ENCODE peak calls at places on chromosomes 5 and 9, in six cellular contexts. One of them, this sample, is unnamed.

GRCh38 chr9:123111977-123112869 is 78.8 kb downstream of the GPR21 start:
- DNase-seq in Karpas-422: no peak
- DNase-seq in dorsolateral prefrontal cortex: no peak
- DNase-seq in GM23338: peak; percentile 60
- DNase-seq in AG09309: no peak
- DNase-seq in neural progenitor cell: peak; percentile 39
- DNase-seq in this sample: peak; percentile 16

GRCh38 chr5:96297867-96298266 is 135.2 kb downstream of the PCSK1 start:
- DNase-seq in Karpas-422: no peak
- DNase-seq in dorsolateral prefrontal cortex: no peak
- DNase-seq in GM23338: no peak
- DNase-seq in AG09309: peak; percentile 99
- DNase-seq in neural progenitor cell: no peak
- DNase-seq in this sample: peak; percentile 99

GRCh38 chr5:159899067-159900049 is 16.9 kb upstream of the ADRA1B start:
- DNase-seq in Karpas-422: no peak
- DNase-seq in dorsolateral prefrontal cortex: no peak
- DNase-seq in GM23338: no peak
- DNase-seq in AG09309: peak; percentile 62
- DNase-seq in neural progenitor cell: no peak
- DNase-seq in this sample: peak; percentile 58

GRCh38 chr5:131996210-131997025 is 15.0 kb downstream of the ACSL6 start:
- DNase-seq in Karpas-422: no peak
- DNase-seq in dorsolateral prefrontal cortex: no peak
- DNase-seq in GM23338: no peak
- DNase-seq in AG09309: no peak
- DNase-seq in neural progenitor cell: no peak
- DNase-seq in this sample: no peak

GRCh38 chr5:168372351-168372946 is 81.0 kb downstream of the WWC1 start:
- DNase-seq in Karpas-422: peak; percentile 43
- DNase-seq in dorsolateral prefrontal cortex: no peak
- DNase-seq in GM23338: no peak
- DNase-seq in AG09309: no peak
- DNase-seq in neural progenitor cell: no peak
- DNase-seq in this sample: no peak

GRCh38 chr5:150636391-150637244 is 3.8 kb upstream of the SYNPO start:
- DNase-seq in Karpas-422: no peak
- DNase-seq in dorsolateral prefrontal cortex: no peak
- DNase-seq in GM23338: no peak
- DNase-seq in AG09309: no peak
- DNase-seq in neural progenitor cell: no peak
- DNase-seq in this sample: peak; percentile 65

GRCh38 chr5:123819818-123820217 is 307.8 kb downstream of the CSNK1G3 start:
- DNase-seq in Karpas-422: no peak
- DNase-seq in dorsolateral prefrontal cortex: no peak
- DNase-seq in GM23338: no peak
- DNase-seq in AG09309: peak; percentile 39
- DNase-seq in neural progenitor cell: no peak
- DNase-seq in this sample: peak; percentile 98

GRCh38 chr5:29231153-29231552 is 1962.3 kb upstream of the CDH6 start:
- DNase-seq in Karpas-422: no peak
- DNase-seq in dorsolateral prefrontal cortex: no peak
- DNase-seq in GM23338: no peak
- DNase-seq in AG09309: no peak
- DNase-seq in neural progenitor cell: no peak
- DNase-seq in this sample: no peak

GRCh38 chr9:34552986-34553385 is 30.2 kb upstream of the ENHO start:
- DNase-seq in Karpas-422: no peak
- DNase-seq in dorsolateral prefrontal cortex: peak; percentile 17
- DNase-seq in GM23338: no peak
- DNase-seq in AG09309: no peak
- DNase-seq in neural progenitor cell: no peak
- DNase-seq in this sample: no peak

GRCh38 chr5:148186248-148187003 is 16.4 kb upstream of the SPINK6 start:
- DNase-seq in Karpas-422: no peak
- DNase-seq in dorsolateral prefrontal cortex: no peak
- DNase-seq in GM23338: no peak
- DNase-seq in AG09309: peak; percentile 81
- DNase-seq in neural progenitor cell: no peak
- DNase-seq in this sample: peak; percentile 66

GRCh38 chr5:103519550-103519949 is 43.0 kb downstream of the NUDT12 start:
- DNase-seq in Karpas-422: no peak
- DNase-seq in dorsolateral prefrontal cortex: no peak
- DNase-seq in GM23338: peak; percentile 77
- DNase-seq in AG09309: no peak
- DNase-seq in neural progenitor cell: peak; percentile 55
- DNase-seq in this sample: peak; percentile 67

GRCh38 chr9:23826120-23826629 is at the start of gene ELAVL2:
- DNase-seq in Karpas-422: no peak
- DNase-seq in dorsolateral prefrontal cortex: peak; percentile 95
- DNase-seq in GM23338: peak; percentile 100
- DNase-seq in AG09309: peak; percentile 85
- DNase-seq in neural progenitor cell: peak; percentile 99
- DNase-seq in this sample: peak; percentile 63

GRCh38 chr9:214488-215448 is at the start of gene DOCK8:
- DNase-seq in Karpas-422: peak; percentile 92
- DNase-seq in dorsolateral prefrontal cortex: no peak
- DNase-seq in GM23338: peak; percentile 87
- DNase-seq in AG09309: no peak
- DNase-seq in neural progenitor cell: peak; percentile 86
- DNase-seq in this sample: peak; percentile 26

GRCh38 chr5:154418344-154418820 is 27.4 kb upstream of the SAP30L start:
- DNase-seq in Karpas-422: no peak
- DNase-seq in dorsolateral prefrontal cortex: no peak
- DNase-seq in GM23338: peak; percentile 17
- DNase-seq in AG09309: no peak
- DNase-seq in neural progenitor cell: no peak
- DNase-seq in this sample: no peak

GRCh38 chr5:76690704-76691469 is 25.0 kb upstream of the F2R start:
- DNase-seq in Karpas-422: no peak
- DNase-seq in dorsolateral prefrontal cortex: no peak
- DNase-seq in GM23338: no peak
- DNase-seq in AG09309: no peak
- DNase-seq in neural progenitor cell: no peak
- DNase-seq in this sample: peak; percentile 81

GRCh38 chr9:91803143-91803940 is 146.7 kb downstream of the ROR2 start:
- DNase-seq in Karpas-422: no peak
- DNase-seq in dorsolateral prefrontal cortex: no peak
- DNase-seq in GM23338: no peak
- DNase-seq in AG09309: no peak
- DNase-seq in neural progenitor cell: no peak
- DNase-seq in this sample: peak; percentile 79

GRCh38 chr5:160749026-160749425 is 103.0 kb downstream of the ATP10B start:
- DNase-seq in Karpas-422: no peak
- DNase-seq in dorsolateral prefrontal cortex: no peak
- DNase-seq in GM23338: no peak
- DNase-seq in AG09309: no peak
- DNase-seq in neural progenitor cell: no peak
- DNase-seq in this sample: no peak

GRCh38 chr9:131310833-131311554 is 21.5 kb downstream of the PLPP7 start:
- DNase-seq in Karpas-422: no peak
- DNase-seq in dorsolateral prefrontal cortex: no peak
- DNase-seq in GM23338: peak; percentile 48
- DNase-seq in AG09309: no peak
- DNase-seq in neural progenitor cell: peak; percentile 18
- DNase-seq in this sample: no peak

GRCh38 chr5:108743344-108743743 is 4.4 kb upstream of the FER start:
- DNase-seq in Karpas-422: no peak
- DNase-seq in dorsolateral prefrontal cortex: no peak
- DNase-seq in GM23338: peak; percentile 34
- DNase-seq in AG09309: no peak
- DNase-seq in neural progenitor cell: peak; percentile 40
- DNase-seq in this sample: peak; percentile 35

DNA sequence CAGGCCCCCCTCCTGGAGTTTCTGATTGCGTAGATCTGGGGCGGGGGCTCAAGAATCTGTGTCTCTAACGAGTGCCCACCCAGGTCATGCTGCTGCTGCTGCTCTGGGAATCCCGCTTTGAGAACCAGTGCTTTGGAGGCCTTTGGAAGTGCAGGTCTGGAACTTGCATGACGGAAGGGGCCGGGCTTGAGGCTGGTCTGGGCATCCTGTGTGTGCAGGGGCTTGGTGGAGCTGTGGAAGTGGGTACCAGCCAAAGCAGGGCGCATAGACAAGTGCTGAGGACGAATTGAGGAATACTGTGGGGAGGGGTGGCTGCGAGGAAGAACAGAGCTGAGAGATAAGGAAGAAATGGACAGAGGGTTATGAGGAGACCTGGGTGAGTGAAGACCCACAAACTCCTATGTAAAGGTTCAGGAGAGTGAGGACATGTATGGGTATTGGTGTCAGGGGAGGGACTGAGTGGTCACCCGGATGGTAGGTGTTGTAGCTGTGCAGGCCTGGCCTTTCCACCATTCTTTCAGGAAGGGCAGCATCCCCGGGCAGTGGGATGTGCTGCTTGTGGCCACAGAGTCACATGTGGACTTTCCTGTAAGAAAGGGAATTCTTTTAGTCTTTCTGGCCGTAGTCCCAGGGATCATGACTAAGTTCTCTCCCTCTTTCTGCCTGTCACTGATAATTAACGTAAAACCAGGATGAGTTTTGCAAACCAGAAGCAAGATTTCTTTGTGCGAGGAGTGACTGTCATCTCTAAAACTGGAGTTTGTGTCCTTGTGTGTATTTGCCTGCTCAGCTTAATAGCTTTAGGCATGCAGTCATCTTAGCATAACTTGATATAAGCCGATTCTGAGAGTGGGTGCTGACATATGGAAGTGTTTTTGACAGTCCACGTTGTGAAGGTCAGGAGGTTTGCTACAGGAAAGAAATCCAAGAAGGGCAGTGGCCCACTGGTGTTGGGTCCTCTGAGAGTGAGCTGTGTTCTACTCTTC is 43.3 kb upstream of the TJP2 start:
- DNase-seq in Karpas-422: no peak
- DNase-seq in dorsolateral prefrontal cortex: no peak
- DNase-seq in GM23338: peak; percentile 1
- DNase-seq in AG09309: peak; percentile 63
- DNase-seq in neural progenitor cell: no peak
- DNase-seq in this sample: peak; percentile 63
- H3K4me3 ChIP-seq in Karpas-422: no peak overlapping the region
- H3K4me3 ChIP-seq in dorsolateral prefrontal cortex: no peak overlapping the region
- H3K4me3 ChIP-seq in GM23338: no peak overlapping the region
- H3K4me3 ChIP-seq in AG09309: no peak overlapping the region
- H3K4me3 ChIP-seq in neural progenitor cell: no peak overlapping the region
- H3K4me3 ChIP-seq in this sample: no peak overlapping the region

DNA sequence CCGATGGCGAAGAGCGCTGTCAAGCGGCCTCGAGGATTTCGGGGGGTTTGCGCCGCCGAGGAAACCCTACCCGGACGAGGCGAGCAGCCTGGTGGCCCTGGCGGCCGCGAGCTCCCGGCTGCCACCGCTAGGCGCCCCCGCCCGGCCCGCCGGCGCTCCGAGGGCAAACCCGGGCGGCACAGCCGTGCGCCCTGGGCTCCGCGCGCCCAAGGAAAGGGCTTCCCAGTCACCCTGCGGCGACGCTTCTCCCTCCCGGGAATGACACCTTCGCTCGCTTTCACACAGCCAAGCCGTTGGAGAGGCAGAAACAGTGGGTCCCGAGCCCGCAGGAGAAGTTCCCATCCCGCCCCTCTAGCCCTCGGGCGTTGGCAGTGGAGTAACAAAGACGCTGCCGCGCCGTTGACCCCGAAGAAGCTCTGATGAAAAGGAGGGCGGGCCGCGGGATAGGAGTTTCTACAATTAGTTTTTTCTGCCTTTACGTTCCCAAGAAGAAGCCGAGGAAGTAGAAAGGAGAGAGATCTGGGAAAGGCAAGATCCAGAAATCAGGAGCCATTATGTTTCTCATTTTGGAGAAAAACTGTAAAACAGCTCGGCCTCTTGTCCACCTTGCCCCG is 126.1 kb downstream of the TMEM174 start:
- DNase-seq in Karpas-422: no peak
- DNase-seq in dorsolateral prefrontal cortex: no peak
- DNase-seq in GM23338: peak; percentile 78
- DNase-seq in AG09309: no peak
- DNase-seq in neural progenitor cell: peak; percentile 84
- DNase-seq in this sample: no peak
- H3K4me3 ChIP-seq in Karpas-422: no peak overlapping the region
- H3K4me3 ChIP-seq in dorsolateral prefrontal cortex: peak overlapping the region; percentile 32
- H3K4me3 ChIP-seq in GM23338: peak overlapping the region; percentile 55
- H3K4me3 ChIP-seq in AG09309: peak overlapping the region; percentile 43
- H3K4me3 ChIP-seq in neural progenitor cell: peak overlapping the region; percentile 31
- H3K4me3 ChIP-seq in this sample: peak overlapping the region; percentile 58

DNA sequence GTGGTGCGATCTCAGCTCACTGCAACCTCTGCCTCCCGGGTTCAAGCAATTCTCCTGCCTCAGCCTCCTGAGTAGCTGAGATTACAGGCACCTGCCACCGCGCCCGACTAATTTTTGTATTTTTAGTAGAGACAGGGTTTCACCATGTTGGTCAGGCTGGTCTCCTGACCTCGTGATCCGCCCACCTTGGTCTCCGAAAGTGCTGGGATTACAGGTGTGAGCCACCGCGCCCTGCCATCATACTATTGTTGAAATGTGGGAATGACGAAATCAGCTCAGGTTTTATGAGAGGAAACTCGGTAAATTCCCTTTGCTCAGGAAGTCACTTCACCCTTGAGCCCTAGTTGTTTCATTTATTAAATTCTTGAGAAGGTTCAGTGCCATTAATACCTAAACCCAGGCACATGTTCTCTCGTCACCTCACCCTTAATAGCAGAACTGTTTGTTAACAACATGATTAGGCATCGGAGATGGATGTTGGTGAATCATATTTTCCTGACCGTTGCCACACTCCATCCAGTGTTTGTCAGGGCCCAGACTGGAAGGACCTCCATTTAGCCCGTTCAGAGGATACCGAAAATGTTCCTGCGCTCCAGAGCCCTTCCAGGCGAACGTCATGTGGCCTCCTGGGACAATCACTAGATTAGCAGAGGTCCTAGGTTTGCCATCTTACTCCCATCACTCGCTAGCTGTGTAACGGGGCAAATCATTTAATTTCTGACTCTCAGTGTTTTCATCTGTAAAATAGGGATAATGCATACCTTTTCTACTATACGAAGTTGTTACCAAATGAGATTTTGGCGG is 20.0 kb upstream of the CREBRF start:
- DNase-seq in Karpas-422: no peak
- DNase-seq in dorsolateral prefrontal cortex: no peak
- DNase-seq in GM23338: no peak
- DNase-seq in AG09309: no peak
- DNase-seq in neural progenitor cell: no peak
- DNase-seq in this sample: no peak
- H3K4me3 ChIP-seq in Karpas-422: no peak overlapping the region
- H3K4me3 ChIP-seq in dorsolateral prefrontal cortex: no peak overlapping the region
- H3K4me3 ChIP-seq in GM23338: no peak overlapping the region
- H3K4me3 ChIP-seq in AG09309: no peak overlapping the region
- H3K4me3 ChIP-seq in neural progenitor cell: no peak overlapping the region
- H3K4me3 ChIP-seq in this sample: no peak overlapping the region

GRCh38 chr9:11190719-11191118 is 577.9 kb upstream of the PTPRD start:
- DNase-seq in Karpas-422: no peak
- DNase-seq in dorsolateral prefrontal cortex: no peak
- DNase-seq in GM23338: no peak
- DNase-seq in AG09309: no peak
- DNase-seq in neural progenitor cell: no peak
- DNase-seq in this sample: no peak

GRCh38 chr9:11199335-11199734 is 586.5 kb upstream of the PTPRD start:
- DNase-seq in Karpas-422: no peak
- DNase-seq in dorsolateral prefrontal cortex: no peak
- DNase-seq in GM23338: peak; percentile 60
- DNase-seq in AG09309: no peak
- DNase-seq in neural progenitor cell: peak; percentile 60
- DNase-seq in this sample: no peak

GRCh38 chr9:11192993-11193392 is 580.2 kb upstream of the PTPRD start:
- DNase-seq in Karpas-422: no peak
- DNase-seq in dorsolateral prefrontal cortex: no peak
- DNase-seq in GM23338: no peak
- DNase-seq in AG09309: no peak
- DNase-seq in neural progenitor cell: no peak
- DNase-seq in this sample: no peak

GRCh38 chr9:11194249-11194648 is 581.4 kb upstream of the PTPRD start:
- DNase-seq in Karpas-422: no peak
- DNase-seq in dorsolateral prefrontal cortex: no peak
- DNase-seq in GM23338: no peak
- DNase-seq in AG09309: no peak
- DNase-seq in neural progenitor cell: no peak
- DNase-seq in this sample: no peak
- H3K4me3 ChIP-seq in Karpas-422: no peak overlapping the region
- H3K4me3 ChIP-seq in dorsolateral prefrontal cortex: no peak overlapping the region
- H3K4me3 ChIP-seq in GM23338: no peak overlapping the region
- H3K4me3 ChIP-seq in AG09309: no peak overlapping the region
- H3K4me3 ChIP-seq in neural progenitor cell: no peak overlapping the region
- H3K4me3 ChIP-seq in this sample: no peak overlapping the region